ENCODE peak calls at places on chromosomes 11 and 22, in nine cellular contexts. H is hepatocyte, X is H1, Y is AG09309, F is left ventricle myocardium inferior, U is upper lobe of right lung, B is AG04450, D is A549, N is GM06990. O is an unnamed sample.

GRCh38 chr22:40486962-40487602 is 116.7 kb downstream of the SGSM3 start:
- DNase-seq in H (no peak), X (no peak), Y (no peak), F (no peak), U (no peak), B (no peak), D (no peak), N (no peak), O (no peak)

GRCh38 chr11:75323609-75324008 is 27.9 kb downstream of the ARRB1 start:
- DNase-seq in H (peak), X (no peak), Y (no peak), F (no peak), U (no peak), B (no peak), D (peak), N (no peak), O (no peak)

GRCh38 chr22:20315337-20316216 is 4.3 kb downstream of the DGCR6L start:
- DNase-seq in H (no peak), X (no peak), Y (no peak), F (no peak), U (no peak), B (no peak), D (no peak), N (no peak), O (no peak)

GRCh38 chr22:23688571-23688970 is 2.2 kb upstream of the RGL4 start:
- DNase-seq in H (no peak), X (no peak), Y (no peak), F (no peak), U (no peak), B (no peak), D (no peak), N (no peak), O (no peak)

GRCh38 chr22:43183496-43184263 is 3.3 kb downstream of the TTLL12 start:
- DNase-seq in H (no peak), X (no peak), Y (peak), F (no peak), U (peak), B (no peak), D (no peak), N (no peak), O (no peak)

GRCh38 chr11:57514538-57515331 is 767 bp downstream of the SLC43A1 start:
- DNase-seq in H (peak), X (no peak), Y (no peak), F (peak), U (peak), B (no peak), D (no peak), N (peak), O (no peak)

GRCh38 chr22:17829691-17830040 is 55.4 kb upstream of the BID start:
- DNase-seq in H (no peak), X (no peak), Y (no peak), F (no peak), U (no peak), B (no peak), D (no peak), N (no peak), O (peak)

GRCh38 chr22:46432164-46433068 is 96.9 kb downstream of the TRMU start:
- DNase-seq in H (no peak), X (no peak), Y (no peak), F (no peak), U (no peak), B (no peak), D (no peak), N (peak), O (no peak)

GRCh38 chr22:23383491-23384450 is 196.3 kb downstream of the IGLL1 start:
- DNase-seq in H (peak), X (no peak), Y (no peak), F (no peak), U (peak), B (no peak), D (no peak), N (no peak), O (no peak)

GRCh38 chr11:61639816-61640443 is 40.3 kb upstream of the DAGLA start:
- DNase-seq in H (no peak), X (no peak), Y (no peak), F (no peak), U (no peak), B (no peak), D (no peak), N (no peak), O (no peak)

GRCh38 chr11:130071211-130071712 is 1.6 kb downstream of the APLP2 start:
- DNase-seq in H (no peak), X (no peak), Y (no peak), F (no peak), U (no peak), B (no peak), D (no peak), N (no peak), O (no peak)

GRCh38 chr22:19448739-19449421 is 1.4 kb upstream of the C22orf39 start:
- DNase-seq in H (no peak), X (no peak), Y (no peak), F (no peak), U (no peak), B (no peak), D (no peak), N (peak), O (no peak)

GRCh38 chr11:126790550-126790981 is 210.0 kb downstream of the KIRREL3 start:
- DNase-seq in H (no peak), X (peak), Y (peak), F (no peak), U (no peak), B (peak), D (peak), N (no peak), O (peak)

GRCh38 chr22:22219140-22219996 is 25.2 kb upstream of the VPREB1 start:
- DNase-seq in H (no peak), X (no peak), Y (no peak), F (no peak), U (no peak), B (no peak), D (no peak), N (no peak), O (no peak)

GRCh38 chr22:31926969-31927368 is 17.4 kb upstream of the YWHAH start:
- DNase-seq in H (no peak), X (no peak), Y (no peak), F (no peak), U (no peak), B (no peak), D (no peak), N (no peak), O (no peak)

GRCh38 chr22:42820075-42820763 is 36.9 kb downstream of the ARFGAP3 start:
- DNase-seq in H (peak), X (no peak), Y (peak), F (no peak), U (no peak), B (peak), D (no peak), N (no peak), O (peak)

GRCh38 chr11:126254819-126255218 is 13.9 kb downstream of the SRPRA start:
- DNase-seq in H (no peak), X (no peak), Y (no peak), F (no peak), U (no peak), B (no peak), D (no peak), N (no peak), O (no peak)

GRCh38 chr11:20355221-20356219 is 8.0 kb upstream of the HTATIP2 start:
- DNase-seq in H (peak), X (no peak), Y (no peak), F (no peak), U (no peak), B (no peak), D (peak), N (no peak), O (no peak)

GRCh38 chr11:1459739-1460395 is 26.7 kb downstream of the MOB2 start:
- DNase-seq in H (no peak), X (no peak), Y (no peak), F (no peak), U (no peak), B (no peak), D (no peak), N (no peak), O (no peak)
- H3K4me3 ChIP-seq in H (no peak), X (no peak), Y (no peak), F (peak), U (no peak), B (no peak), D (no peak), N (no peak), O (no peak)

GRCh38 chr11:30774451-30774850 is 188.3 kb upstream of the MPPED2 start:
- DNase-seq in H (no peak), X (no peak), Y (no peak), F (no peak), U (no peak), B (no peak), D (no peak), N (no peak), O (no peak)
- H3K4me3 ChIP-seq in H (no peak), X (no peak), Y (no peak), F (no peak), U (no peak), B (no peak), D (no peak), N (no peak), O (no peak)

GRCh38 chr22:36554101-36554500 is 25.1 kb upstream of the EIF3D start:
- DNase-seq in H (no peak), X (no peak), Y (no peak), F (no peak), U (no peak), B (no peak), D (no peak), N (no peak), O (no peak)

GRCh38 chr22:36548606-36549005 is 19.6 kb upstream of the EIF3D start:
- DNase-seq in H (no peak), X (no peak), Y (no peak), F (no peak), U (no peak), B (no peak), D (no peak), N (no peak), O (no peak)

GRCh38 chr22:36551096-36551495 is 22.1 kb upstream of the EIF3D start:
- DNase-seq in H (no peak), X (no peak), Y (no peak), F (no peak), U (no peak), B (no peak), D (no peak), N (no peak), O (no peak)

GRCh38 chr22:36549033-36549432 is 20.1 kb upstream of the EIF3D start:
- DNase-seq in H (no peak), X (no peak), Y (no peak), F (no peak), U (no peak), B (no peak), D (no peak), N (no peak), O (no peak)

GRCh38 chr22:36552300-36552699 is 23.3 kb upstream of the EIF3D start:
- DNase-seq in H (no peak), X (no peak), Y (no peak), F (no peak), U (no peak), B (no peak), D (no peak), N (peak), O (no peak)
- H3K4me3 ChIP-seq in H (no peak), X (no peak), Y (no peak), F (no peak), U (no peak), B (no peak), D (no peak), N (no peak), O (no peak)

GRCh38 chr22:50304528-50305392 is 2.7 kb downstream of the PLXNB2 start:
- DNase-seq in H (peak), X (no peak), Y (no peak), F (no peak), U (peak), B (no peak), D (peak), N (no peak), O (no peak)

GRCh38 chr22:50302041-50302541 is 5.4 kb downstream of the PLXNB2 start:
- DNase-seq in H (peak), X (no peak), Y (no peak), F (no peak), U (peak), B (no peak), D (no peak), N (no peak), O (no peak)

GRCh38 chr22:50303848-50304527 is 3.5 kb downstream of the PLXNB2 start:
- DNase-seq in H (peak), X (no peak), Y (no peak), F (no peak), U (peak), B (no peak), D (peak), N (no peak), O (no peak)

GRCh38 chr22:50302564-50302963 is 4.9 kb downstream of the PLXNB2 start:
- DNase-seq in H (no peak), X (no peak), Y (no peak), F (no peak), U (no peak), B (no peak), D (no peak), N (no peak), O (no peak)

GRCh38 chr22:50303515-50303847 is 4.0 kb downstream of the PLXNB2 start:
- DNase-seq in H (no peak), X (no peak), Y (no peak), F (no peak), U (no peak), B (no peak), D (no peak), N (no peak), O (no peak)
- H3K4me3 ChIP-seq in H (no peak), X (no peak), Y (no peak), F (peak), U (peak), B (no peak), D (peak), N (no peak), O (no peak)

DNA sequence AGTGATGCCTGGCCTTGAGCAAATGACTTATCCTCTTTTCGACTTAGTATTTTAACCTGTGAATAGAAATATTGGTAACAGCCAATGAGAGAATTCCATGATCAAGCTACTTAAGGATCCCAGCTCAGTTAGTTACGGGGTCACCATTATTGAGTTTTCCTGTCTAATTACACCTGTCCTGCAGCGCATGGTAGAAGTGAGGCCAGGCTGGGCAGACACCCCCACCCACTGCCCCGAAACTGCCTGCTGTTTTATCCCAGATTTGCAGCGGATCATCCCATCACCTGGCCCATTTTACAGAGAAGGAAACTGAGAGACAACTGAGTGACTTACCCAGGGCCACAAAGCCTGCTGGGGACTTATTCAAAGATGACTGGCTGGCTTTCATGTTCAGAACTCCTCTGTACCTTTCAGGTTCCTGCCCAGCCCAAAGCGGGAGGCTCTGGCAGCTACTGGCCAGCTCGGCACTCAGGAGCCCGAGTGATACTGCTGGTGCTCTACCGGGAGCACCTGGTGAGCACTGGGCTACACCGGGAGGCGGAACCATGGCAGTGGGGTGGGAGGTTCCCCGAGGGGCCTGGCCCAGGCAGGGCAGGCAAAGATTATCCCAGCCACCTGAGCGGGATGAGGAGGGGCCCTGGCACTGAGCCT is 1.4 kb downstream of the MUS81 start:
- DNase-seq in H (no peak), X (no peak), Y (no peak), F (no peak), U (no peak), B (no peak), D (no peak), N (no peak), O (no peak)
- H3K4me3 ChIP-seq in H (peak), X (peak), Y (peak), F (peak), U (peak), B (peak), D (peak), N (peak), O (peak)

GRCh38 chr11:124865902-124866851 is 945 bp downstream of the ROBO3 start:
- DNase-seq in H (peak), X (no peak), Y (no peak), F (no peak), U (no peak), B (no peak), D (no peak), N (peak), O (no peak)
- H3K4me3 ChIP-seq in H (no peak), X (peak), Y (peak), F (peak), U (peak), B (peak), D (peak), N (no peak), O (peak)

O was measured in skeletal muscle cell.